ENCODE peak calls at places on chromosomes 11 and 22, in five cellular contexts. F is lower leg skin; D is CD8-positive, alpha-beta memory T cell; M is A549; X is cardiac muscle cell. A is an unnamed sample.

GRCh38 chr11:64240467-64241174 is at the start of gene FKBP2:
- DNase-seq in F (peak), D (peak), M (peak), X (peak), A (peak)

GRCh38 chr11:72257551-72257950 is 13.6 kb upstream of the PHOX2A start:
- DNase-seq in F (no peak), D (no peak), M (no peak), X (no peak), A (no peak)

GRCh38 chr11:64765291-64765803 is 5.6 kb upstream of the PYGM start:
- DNase-seq in F (peak), D (peak), M (no peak), X (no peak), A (no peak)

GRCh38 chr11:1345752-1346513 is 36.5 kb upstream of the TOLLIP start:
- DNase-seq in F (peak), D (no peak), M (no peak), X (no peak), A (no peak)

GRCh38 chr11:106999203-106999602 is 19.1 kb downstream of the GUCY1A2 start:
- DNase-seq in F (no peak), D (no peak), M (no peak), X (no peak), A (no peak)

GRCh38 chr22:33539902-33540751 is 380.1 kb downstream of the LARGE1 start:
- DNase-seq in F (peak), D (no peak), M (peak), X (no peak), A (no peak)

GRCh38 chr22:25368271-25368670 is 148.8 kb downstream of the CRYBB2 start:
- DNase-seq in F (no peak), D (no peak), M (peak), X (peak), A (no peak)

GRCh38 chr11:107570015-107570414 is 4.5 kb upstream of the ALKBH8 start:
- DNase-seq in F (no peak), D (no peak), M (no peak), X (no peak), A (no peak)

GRCh38 chr11:126082251-126083109 is 19.8 kb upstream of the CDON start:
- DNase-seq in F (peak), D (no peak), M (no peak), X (no peak), A (no peak)

GRCh38 chr11:14388352-14388751 is 29.4 kb upstream of the RRAS2 start:
- DNase-seq in F (no peak), D (no peak), M (no peak), X (no peak), A (no peak)

GRCh38 chr22:21009638-21010425 is 5.1 kb upstream of the P2RX6 start:
- DNase-seq in F (no peak), D (peak), M (peak), X (peak), A (no peak)

GRCh38 chr11:126332221-126332711 is 23.2 kb upstream of the ST3GAL4 start:
- DNase-seq in F (no peak), D (no peak), M (no peak), X (peak), A (no peak)

GRCh38 chr22:29710922-29711593 is 8.7 kb upstream of the CABP7 start:
- DNase-seq in F (no peak), D (no peak), M (no peak), X (no peak), A (no peak)

GRCh38 chr11:17827006-17827405 is 92.4 kb downstream of the KCNC1 start:
- DNase-seq in F (no peak), D (no peak), M (peak), X (no peak), A (no peak)

GRCh38 chr11:121886005-121886739 is 229.8 kb downstream of the BLID start:
- DNase-seq in F (peak), D (no peak), M (no peak), X (peak), A (no peak)

GRCh38 chr11:61061081-61061826 is 41.0 kb upstream of the CD5 start:
- DNase-seq in F (peak), D (peak), M (no peak), X (peak), A (no peak)

GRCh38 chr11:43222215-43222614 is 89.6 kb upstream of the API5 start:
- DNase-seq in F (no peak), D (no peak), M (no peak), X (no peak), A (no peak)

GRCh38 chr11:82557274-82557673 is 176.4 kb downstream of the FAM181B start:
- DNase-seq in F (no peak), D (no peak), M (no peak), X (no peak), A (no peak)

GRCh38 chr11:45332486-45332934 is 46.4 kb upstream of the SYT13 start:
- DNase-seq in F (no peak), D (peak), M (peak), X (peak), A (no peak)

GRCh38 chr11:126489791-126490190 is 134.3 kb downstream of the ST3GAL4 start:
- DNase-seq in F (no peak), D (no peak), M (no peak), X (no peak), A (no peak)

GRCh38 chr22:19291580-19292261 is at the start of gene CLTCL1:
- DNase-seq in F (peak), D (peak), M (peak), X (peak), A (peak)

GRCh38 chr22:32499666-32500065 is 25.1 kb downstream of the FBXO7 start:
- DNase-seq in F (no peak), D (no peak), M (no peak), X (no peak), A (no peak)

GRCh38 chr22:49638788-49639187 is 188.9 kb downstream of the BRD1 start:
- DNase-seq in F (no peak), D (no peak), M (no peak), X (no peak), A (no peak)

GRCh38 chr22:39220897-39221850 is 23.6 kb downstream of the PDGFB start:
- DNase-seq in F (peak), D (no peak), M (no peak), X (peak), A (no peak)

GRCh38 chr22:32541481-32541880 is 66.9 kb downstream of the FBXO7 start:
- DNase-seq in F (peak), D (no peak), M (no peak), X (no peak), A (no peak)

GRCh38 chr11:112541140-112541901 is 280.7 kb upstream of the PLET1 start:
- DNase-seq in F (no peak), D (no peak), M (no peak), X (no peak), A (no peak)

GRCh38 chr11:105935791-105936190 is 86.2 kb downstream of the MSANTD4 start:
- DNase-seq in F (no peak), D (no peak), M (no peak), X (peak), A (no peak)

GRCh38 chr11:18802381-18803257 is 11.0 kb upstream of the PTPN5 start:
- DNase-seq in F (no peak), D (peak), M (peak), X (peak), A (peak)

GRCh38 chr22:50190182-50190951 is 4.7 kb downstream of the TRABD start:
- DNase-seq in F (peak), D (peak), M (peak), X (peak), A (peak)

GRCh38 chr11:6755303-6755952 is 16.3 kb downstream of the OR2AG2 start:
- DNase-seq in F (no peak), D (peak), M (peak), X (peak), A (peak)

GRCh38 chr11:126764221-126764620 is 236.3 kb downstream of the KIRREL3 start:
- DNase-seq in F (no peak), D (no peak), M (peak), X (no peak), A (no peak)

GRCh38 chr11:117300301-117300700 is 9.2 kb downstream of the BACE1-AS start:
- DNase-seq in F (no peak), D (no peak), M (no peak), X (peak), A (no peak)

GRCh38 chr11:12223771-12224536 is 113.6 kb downstream of the MICAL2 start:
- DNase-seq in F (no peak), D (no peak), M (no peak), X (no peak), A (no peak)

GRCh38 chr11:95917188-95918036 is 6.5 kb downstream of the MTMR2 start:
- DNase-seq in F (no peak), D (no peak), M (no peak), X (peak), A (no peak)

GRCh38 chr11:11213117-11213516 is 139.9 kb downstream of the CSNK2A3 start:
- DNase-seq in F (no peak), D (no peak), M (no peak), X (no peak), A (no peak)

GRCh38 chr11:118305726-118306125 is 1.2 kb downstream of the CD3E start:
- DNase-seq in F (no peak), D (peak), M (no peak), X (no peak), A (peak)

GRCh38 chr11:84947970-84948600 is 679.1 kb downstream of the DLG2 start:
- DNase-seq in F (no peak), D (no peak), M (no peak), X (no peak), A (no peak)

GRCh38 chr11:62452261-62452660 is 33.4 kb downstream of the SCGB1A1 start:
- DNase-seq in F (no peak), D (no peak), M (no peak), X (no peak), A (no peak)

DNA sequence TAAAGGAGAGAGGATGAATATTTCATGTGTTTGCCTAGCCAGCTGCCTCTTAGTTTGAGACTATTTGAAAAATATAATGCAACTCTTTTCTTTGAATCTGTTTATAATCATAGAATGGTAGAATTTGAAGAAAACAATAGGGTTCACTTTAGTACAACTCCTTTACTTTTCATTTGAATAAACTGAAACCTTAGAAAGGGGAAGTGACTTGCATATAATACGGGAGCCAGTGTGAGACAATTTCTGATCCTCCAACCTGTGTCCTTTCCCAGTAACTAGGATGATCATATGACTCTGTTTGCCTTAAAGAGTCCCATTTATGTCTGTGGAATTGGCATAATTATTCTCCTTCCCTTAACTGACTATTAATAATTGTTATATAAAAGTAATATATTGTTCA is 194.2 kb upstream of the MTNR1B start:
- DNase-seq in F (no peak), D (no peak), M (no peak), X (no peak), A (no peak)
- H3K4me3 ChIP-seq in F (no peak), D (no peak), M (no peak), X (no peak), A (no peak)

GRCh38 chr11:87439981-87440760 is 402.4 kb downstream of the TMEM135 start:
- DNase-seq in F (no peak), D (no peak), M (no peak), X (no peak), A (no peak)
- H3K4me3 ChIP-seq in F (no peak), D (no peak), M (no peak), X (no peak), A (no peak)

DNA sequence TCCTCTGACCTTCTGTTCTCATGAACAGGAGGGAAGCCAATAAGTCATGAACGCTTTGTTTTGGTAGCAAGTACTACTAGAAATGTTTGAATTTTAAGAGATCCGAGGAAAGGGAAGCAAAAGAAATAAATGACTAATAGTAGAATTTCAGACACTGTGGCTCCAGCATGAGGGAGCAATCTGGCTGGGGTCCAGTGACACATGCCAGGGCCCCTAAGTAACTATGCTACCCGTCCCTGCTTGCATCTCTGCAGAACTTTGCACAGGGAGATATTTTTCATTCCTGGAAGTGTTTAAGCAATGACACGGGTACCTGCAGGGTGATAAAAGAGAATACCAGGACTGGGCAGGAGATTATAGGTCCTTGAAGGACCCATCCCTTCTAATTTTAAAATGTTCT is 7.3 kb upstream of the ADAMTS8 start:
- DNase-seq in F (no peak), D (no peak), M (no peak), X (no peak), A (no peak)
- H3K4me3 ChIP-seq in F (no peak), D (no peak), M (no peak), X (no peak), A (no peak)

GRCh38 chr11:123301696-123302400 is 106.8 kb upstream of the CLMP start:
- DNase-seq in F (peak), D (peak), M (peak), X (peak), A (peak)

GRCh38 chr11:123299721-123300120 is 104.7 kb upstream of the CLMP start:
- DNase-seq in F (no peak), D (no peak), M (no peak), X (no peak), A (no peak)

GRCh38 chr11:123298488-123299447 is 103.7 kb upstream of the CLMP start:
- DNase-seq in F (no peak), D (no peak), M (no peak), X (no peak), A (no peak)

GRCh38 chr11:123302751-123303195 is 107.7 kb upstream of the CLMP start:
- DNase-seq in F (no peak), D (no peak), M (peak), X (peak), A (no peak)

GRCh38 chr11:123300874-123301695 is 106.0 kb upstream of the CLMP start:
- DNase-seq in F (no peak), D (no peak), M (peak), X (peak), A (no peak)
- H3K4me3 ChIP-seq in F (no peak), D (peak), M (no peak), X (no peak), A (peak)

GRCh38 chr11:28621648-28622215 is 513.5 kb downstream of the METTL15 start:
- DNase-seq in F (no peak), D (no peak), M (no peak), X (peak), A (no peak)
- H3K4me3 ChIP-seq in F (no peak), D (no peak), M (no peak), X (no peak), A (no peak)

GRCh38 chr11:20364412-20364792 is 888 bp downstream of the HTATIP2 start:
- DNase-seq in F (no peak), D (no peak), M (no peak), X (no peak), A (no peak)

GRCh38 chr11:20362481-20362880 is 1.0 kb upstream of the HTATIP2 start:
- DNase-seq in F (no peak), D (no peak), M (no peak), X (no peak), A (no peak)

GRCh38 chr11:20360650-20361049 is 2.9 kb upstream of the HTATIP2 start:
- DNase-seq in F (no peak), D (peak), M (peak), X (peak), A (peak)

GRCh38 chr11:20363500-20364411 is at the start of gene HTATIP2:
- DNase-seq in F (peak), D (peak), M (peak), X (peak), A (peak)

DNA sequence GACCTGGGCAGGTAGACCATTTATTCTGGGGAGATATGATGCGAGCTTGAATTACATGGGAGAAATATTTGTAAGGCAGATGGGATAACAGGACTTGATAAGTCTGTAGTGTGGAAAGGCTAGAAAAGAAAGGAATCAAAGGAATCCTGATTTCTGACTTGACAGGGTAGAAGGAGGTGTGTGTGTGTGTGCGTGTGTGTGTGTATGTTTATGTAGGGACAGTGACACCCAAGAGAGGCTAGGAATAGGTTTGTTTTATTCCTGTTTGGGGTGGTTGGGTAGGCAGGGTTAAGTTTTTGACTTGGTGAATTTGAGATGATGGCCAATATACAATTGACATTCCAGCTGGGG is 390 bp upstream of the HTATIP2 start:
- DNase-seq in F (no peak), D (no peak), M (no peak), X (no peak), A (no peak)
- H3K4me3 ChIP-seq in F (no peak), D (peak), M (peak), X (peak), A (peak)

DNA sequence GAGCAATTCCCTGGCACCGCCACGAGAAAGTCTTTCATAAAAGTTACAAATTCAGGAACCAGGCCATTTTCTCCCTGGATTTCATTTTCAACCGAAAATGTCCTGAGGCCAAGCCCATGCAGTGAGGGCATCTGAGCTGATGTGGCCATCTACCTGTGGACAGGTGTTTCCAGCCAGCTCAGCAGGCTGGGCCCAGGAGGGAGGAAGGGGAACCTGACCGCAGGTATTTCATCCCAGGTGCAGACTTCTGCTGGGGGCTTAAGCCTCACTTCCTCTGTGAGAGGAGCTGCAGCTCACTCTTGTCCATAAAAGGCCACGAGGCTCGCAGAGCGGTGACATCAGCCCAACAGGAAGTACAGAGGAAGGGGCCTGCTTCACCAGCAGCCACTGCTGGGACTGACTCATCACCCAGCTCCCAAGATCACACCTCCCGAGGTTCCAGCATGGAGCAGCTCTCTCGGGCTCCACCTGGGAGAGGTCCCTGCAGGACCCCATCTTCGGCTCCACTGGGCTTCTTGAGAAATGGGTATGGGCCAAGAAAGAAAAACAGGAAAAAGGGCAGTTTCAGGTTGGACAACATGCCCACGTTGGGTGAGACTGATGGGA is 56.4 kb downstream of the MYH9 start:
- DNase-seq in F (peak), D (peak), M (peak), X (peak), A (peak)
- H3K4me3 ChIP-seq in F (no peak), D (peak), M (no peak), X (no peak), A (peak)

GRCh38 chr11:70661763-70662501 is 263.6 kb downstream of the CTTN start:
- DNase-seq in F (no peak), D (no peak), M (no peak), X (peak), A (no peak)
- H3K4me3 ChIP-seq in F (no peak), D (no peak), M (no peak), X (peak), A (no peak)

GRCh38 chr11:2893021-2893528 is 7.5 kb upstream of the CDKN1C start:
- DNase-seq in F (no peak), D (no peak), M (no peak), X (no peak), A (no peak)
- H3K4me3 ChIP-seq in F (no peak), D (peak), M (peak), X (no peak), A (peak)

GRCh38 chr11:9573054-9573774 is at the start of gene WEE1:
- DNase-seq in F (peak), D (peak), M (peak), X (peak), A (peak)

GRCh38 chr11:9574806-9575530 is 1.5 kb downstream of the WEE1 start:
- DNase-seq in F (no peak), D (no peak), M (peak), X (peak), A (no peak)

GRCh38 chr11:9575531-9576240 is 2.2 kb downstream of the WEE1 start:
- DNase-seq in F (no peak), D (no peak), M (no peak), X (no peak), A (no peak)

GRCh38 chr11:9573775-9574555 is 495 bp downstream of the WEE1 start:
- DNase-seq in F (peak), D (no peak), M (no peak), X (peak), A (no peak)

GRCh38 chr11:9574556-9574805 is 1.0 kb downstream of the WEE1 start:
- DNase-seq in F (peak), D (no peak), M (peak), X (peak), A (no peak)
- H3K4me3 ChIP-seq in F (peak), D (peak), M (peak), X (peak), A (peak)

A was measured in naive thymus-derived CD4-positive, alpha-beta T cell.